ENCODE peak calls at places on chromosomes 2 and 18, in seven cellular contexts. A is ascending aorta, X is Panc1, N is body of pancreas, P is WERI-Rb-1, Y is endothelial cell, H is HFFc6. M is an unnamed sample.

GRCh38 chr2:74741651-74742050 is 87.6 kb downstream of the SEMA4F start:
- DNase-seq in A (no peak), X (no peak), N (no peak), P (peak), Y (no peak), H (no peak), M (no peak)

GRCh38 chr2:133837441-133838090 is 269.3 kb upstream of the NCKAP5 start:
- DNase-seq in A (peak), X (no peak), N (no peak), P (no peak), Y (no peak), H (peak), M (no peak)

GRCh38 chr2:120283649-120284048 is 31.0 kb downstream of the RALB start:
- DNase-seq in A (no peak), X (no peak), N (no peak), P (no peak), Y (no peak), H (no peak), M (no peak)

GRCh38 chr2:215812966-215813365 is 200.4 kb downstream of the MREG start:
- DNase-seq in A (no peak), X (no peak), N (no peak), P (no peak), Y (no peak), H (peak), M (no peak)

GRCh38 chr2:96970248-96970875 is 16.0 kb downstream of the FAM178B start:
- DNase-seq in A (no peak), X (no peak), N (peak), P (no peak), Y (no peak), H (no peak), M (no peak)

GRCh38 chr2:45839388-45840251 is 188.1 kb downstream of the PRKCE start:
- DNase-seq in A (no peak), X (no peak), N (no peak), P (no peak), Y (no peak), H (no peak), M (no peak)

GRCh38 chr18:934518-935123 is 29.9 kb downstream of the ADCYAP1 start:
- DNase-seq in A (no peak), X (no peak), N (no peak), P (no peak), Y (no peak), H (no peak), M (no peak)

GRCh38 chr18:7452331-7452730 is 114.8 kb upstream of the PTPRM start:
- DNase-seq in A (peak), X (no peak), N (peak), P (peak), Y (peak), H (peak), M (peak)

GRCh38 chr2:63741884-63742583 is 99.7 kb upstream of the UGP2 start:
- DNase-seq in A (no peak), X (no peak), N (no peak), P (no peak), Y (no peak), H (peak), M (no peak)

GRCh38 chr2:54999182-54999581 is 51.1 kb downstream of the RTN4 start:
- DNase-seq in A (no peak), X (no peak), N (no peak), P (no peak), Y (no peak), H (peak), M (no peak)

GRCh38 chr2:239260546-239261327 is 140.1 kb downstream of the HDAC4 start:
- DNase-seq in A (no peak), X (no peak), N (no peak), P (no peak), Y (no peak), H (no peak), M (no peak)

GRCh38 chr2:238157506-238158017 is 1.2 kb upstream of the ERFE start:
- DNase-seq in A (no peak), X (no peak), N (no peak), P (no peak), Y (no peak), H (no peak), M (no peak)

GRCh38 chr2:237125967-237126366 is 40.3 kb downstream of the COPS8 start:
- DNase-seq in A (no peak), X (no peak), N (no peak), P (no peak), Y (no peak), H (no peak), M (no peak)

GRCh38 chr2:133817680-133818566 is 249.7 kb upstream of the NCKAP5 start:
- DNase-seq in A (no peak), X (peak), N (no peak), P (no peak), Y (no peak), H (peak), M (no peak)

GRCh38 chr2:25844089-25844488 is 34.2 kb downstream of the ASXL2 start:
- DNase-seq in A (no peak), X (no peak), N (no peak), P (no peak), Y (no peak), H (peak), M (no peak)

GRCh38 chr18:11237484-11237883 is 88.1 kb upstream of the PIEZO2 start:
- DNase-seq in A (no peak), X (no peak), N (no peak), P (no peak), Y (no peak), H (no peak), M (no peak)

GRCh38 chr18:25921677-25922421 is 168.6 kb downstream of the SS18 start:
- DNase-seq in A (no peak), X (peak), N (peak), P (peak), Y (peak), H (peak), M (peak)

GRCh38 chr2:152715854-152716428 is 1.3 kb downstream of the PRPF40A start:
- DNase-seq in A (no peak), X (no peak), N (no peak), P (peak), Y (peak), H (peak), M (no peak)

GRCh38 chr2:203811491-203812221 is 55.9 kb upstream of the CTLA4 start:
- DNase-seq in A (peak), X (peak), N (peak), P (no peak), Y (no peak), H (peak), M (no peak)

GRCh38 chr2:237154050-237154638 is 68.5 kb downstream of the COPS8 start:
- DNase-seq in A (no peak), X (no peak), N (peak), P (peak), Y (peak), H (peak), M (no peak)

GRCh38 chr2:15307526-15307925 is 253.6 kb downstream of the NBAS start:
- DNase-seq in A (no peak), X (no peak), N (no peak), P (no peak), Y (no peak), H (no peak), M (no peak)

GRCh38 chr2:238129166-238130010 is 9.1 kb upstream of the KLHL30 start:
- DNase-seq in A (no peak), X (no peak), N (no peak), P (no peak), Y (no peak), H (no peak), M (no peak)

GRCh38 chr2:8574196-8575010 is 107.5 kb upstream of the ID2 start:
- DNase-seq in A (peak), X (no peak), N (peak), P (no peak), Y (no peak), H (no peak), M (no peak)
- TF ChIP-seq CTCF in A (no peak), X (no peak), N (no peak), P (no peak), Y (no peak), H (no peak), M (no peak)

DNA sequence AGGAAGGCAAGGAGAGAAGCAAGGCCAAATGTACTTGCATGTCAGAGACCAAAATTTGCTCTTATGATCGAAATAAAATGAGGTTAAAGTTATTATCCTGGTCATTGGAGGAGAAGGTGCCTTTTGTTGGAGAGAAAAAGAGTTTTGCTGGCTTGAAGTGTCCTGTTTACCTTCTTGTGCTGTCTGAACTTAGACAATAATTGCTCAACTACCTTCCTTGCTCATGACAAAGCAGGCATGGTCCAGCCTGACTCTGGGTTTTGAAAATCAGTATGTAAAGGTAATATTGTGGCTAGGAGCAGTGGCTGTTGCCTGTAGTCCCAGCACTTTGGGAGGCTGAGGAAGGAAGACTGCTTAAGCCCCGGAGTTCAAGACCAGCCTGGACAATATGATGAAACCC is 89.1 kb downstream of the MEIS1 start:
- DNase-seq in A (no peak), X (no peak), N (no peak), P (no peak), Y (no peak), H (no peak), M (no peak)
- TF ChIP-seq CTCF in A (no peak), X (no peak), N (no peak), P (no peak), Y (no peak), H (no peak), M (no peak)

GRCh38 chr18:76258209-76258608 is 236.8 kb downstream of the ZNF516 start:
- DNase-seq in A (no peak), X (no peak), N (no peak), P (no peak), Y (no peak), H (no peak), M (no peak)

GRCh38 chr18:76259012-76259568 is 236.0 kb downstream of the ZNF516 start:
- DNase-seq in A (no peak), X (no peak), N (no peak), P (no peak), Y (no peak), H (no peak), M (no peak)

GRCh38 chr18:76259726-76260125 is 235.3 kb downstream of the ZNF516 start:
- DNase-seq in A (no peak), X (no peak), N (no peak), P (no peak), Y (no peak), H (no peak), M (no peak)

GRCh38 chr18:76255070-76255683 is 239.9 kb downstream of the ZNF516 start:
- DNase-seq in A (no peak), X (no peak), N (no peak), P (no peak), Y (no peak), H (no peak), M (no peak)

DNA sequence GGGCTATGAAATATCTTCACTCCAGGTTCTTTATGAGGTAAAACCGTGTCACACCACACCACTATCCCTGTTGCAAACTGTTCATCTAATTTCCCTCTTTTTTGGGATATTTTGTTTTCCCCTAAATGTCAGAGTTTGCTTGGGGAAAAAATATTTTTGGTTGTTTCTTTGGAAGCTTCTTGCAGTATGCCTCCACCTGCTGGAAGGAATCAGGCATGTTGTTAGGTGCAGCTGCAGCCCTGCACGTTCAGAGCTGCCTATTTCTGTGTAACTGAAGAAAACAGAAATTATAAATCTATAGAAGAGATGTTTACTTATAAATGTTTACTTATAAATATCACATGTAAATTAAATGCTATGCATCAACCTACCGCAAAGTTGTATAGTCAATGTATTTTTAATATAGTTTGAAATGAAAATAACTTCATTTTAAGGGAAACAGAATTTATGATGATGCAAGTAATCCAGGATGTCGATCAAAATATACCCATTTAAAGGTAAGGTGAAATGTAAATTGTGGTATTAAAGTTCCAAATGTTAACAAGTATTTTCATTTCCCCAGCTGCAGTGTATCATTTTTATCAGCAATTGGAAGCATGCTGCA is 238.0 kb downstream of the ZNF516 start:
- DNase-seq in A (no peak), X (peak), N (peak), P (peak), Y (peak), H (peak), M (no peak)
- TF ChIP-seq CTCF in A (peak), X (peak), N (peak), P (peak), Y (peak), H (peak), M (peak)

GRCh38 chr2:9644603-9645002 is 13.8 kb upstream of the YWHAQ start:
- DNase-seq in A (no peak), X (no peak), N (peak), P (no peak), Y (no peak), H (no peak), M (no peak)
- TF ChIP-seq CTCF in A (no peak), X (no peak), N (no peak), P (no peak), Y (no peak), H (no peak), M (no peak)

GRCh38 chr2:43609304-43609883 is 13.6 kb upstream of the THADA start:
- DNase-seq in A (no peak), X (peak), N (peak), P (peak), Y (peak), H (peak), M (no peak)

GRCh38 chr2:43605851-43606250 is 10.0 kb upstream of the THADA start:
- DNase-seq in A (no peak), X (no peak), N (no peak), P (no peak), Y (no peak), H (no peak), M (no peak)

GRCh38 chr2:43610361-43610760 is 14.5 kb upstream of the THADA start:
- DNase-seq in A (no peak), X (no peak), N (no peak), P (no peak), Y (no peak), H (no peak), M (no peak)

GRCh38 chr2:43604674-43605073 is 8.8 kb upstream of the THADA start:
- DNase-seq in A (no peak), X (no peak), N (no peak), P (no peak), Y (no peak), H (no peak), M (no peak)

DNA sequence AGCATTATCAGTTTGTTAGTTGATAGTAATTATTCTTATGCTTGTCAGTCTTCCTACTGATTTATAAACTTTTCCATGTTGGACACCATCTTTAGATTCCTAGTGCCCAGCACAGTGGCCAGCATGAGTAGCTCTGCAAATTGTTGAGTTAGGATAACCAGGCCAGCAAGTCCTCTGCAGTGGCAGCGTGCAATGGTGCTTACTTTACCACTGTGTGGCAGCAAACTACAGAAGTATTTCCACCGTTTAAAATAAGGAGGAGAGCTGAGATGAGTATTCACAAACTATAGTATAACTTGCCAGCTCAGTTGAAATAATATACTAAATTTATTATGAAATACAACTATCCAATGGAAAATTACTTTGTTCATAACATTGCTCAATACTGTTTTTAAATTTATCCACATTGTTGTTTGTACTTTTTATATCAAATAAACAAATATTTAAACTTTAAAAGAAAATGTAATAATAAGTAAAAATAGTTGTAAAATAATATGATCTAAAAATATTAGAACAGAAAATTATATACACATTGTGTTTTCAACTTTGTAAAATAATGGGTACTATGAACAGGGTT is 9.3 kb upstream of the THADA start:
- DNase-seq in A (no peak), X (peak), N (peak), P (peak), Y (peak), H (peak), M (no peak)
- TF ChIP-seq CTCF in A (peak), X (peak), N (peak), P (peak), Y (peak), H (peak), M (peak)

DNA sequence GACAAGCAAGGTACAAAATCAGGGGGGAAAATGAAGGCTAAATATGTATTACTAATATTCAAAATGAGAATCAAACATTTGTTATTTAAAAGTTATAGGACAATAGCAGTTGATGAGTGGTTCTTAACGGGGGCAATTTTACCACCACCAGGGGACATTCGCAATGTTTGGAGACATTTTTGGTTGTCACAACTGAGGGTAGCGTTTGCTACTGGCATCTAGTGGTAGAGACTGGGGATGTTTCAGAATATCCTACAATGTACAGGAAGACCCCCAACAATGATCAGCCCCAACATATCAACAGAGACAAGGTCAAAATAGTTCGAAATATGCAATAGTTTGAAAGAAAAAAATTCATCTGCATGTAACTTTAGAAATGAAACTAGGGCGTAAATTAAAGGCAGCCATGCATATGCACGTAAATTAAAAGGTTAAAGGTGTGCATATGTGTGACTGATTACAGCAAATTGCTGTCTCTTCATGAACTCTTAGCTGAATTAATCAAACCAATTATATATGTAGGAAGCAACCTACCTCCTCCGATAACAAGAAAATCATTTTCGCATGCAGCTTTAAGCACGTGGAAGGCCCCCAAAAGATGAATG is 61.2 kb upstream of the CUL3 start:
- DNase-seq in A (no peak), X (peak), N (no peak), P (peak), Y (peak), H (peak), M (no peak)
- TF ChIP-seq CTCF in A (peak), X (peak), N (peak), P (peak), Y (peak), H (peak), M (peak)

DNA sequence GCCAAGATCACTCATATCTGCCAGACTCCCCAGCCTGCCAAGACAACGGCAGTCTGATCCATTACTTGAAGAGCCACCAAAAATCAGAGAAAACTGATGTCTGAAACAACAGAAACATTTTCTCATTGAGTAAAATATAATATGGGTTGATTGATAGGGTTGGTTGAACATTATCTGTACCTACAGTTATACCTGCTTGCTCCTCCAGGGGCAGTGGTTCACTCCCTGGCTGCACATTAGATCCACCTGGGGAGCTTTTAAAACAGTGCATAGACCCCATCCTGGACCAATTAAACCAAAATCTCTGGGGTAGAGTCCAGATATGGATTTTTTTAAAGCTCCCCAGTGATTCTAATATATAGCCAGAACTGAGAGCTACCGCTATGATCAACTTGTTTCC is 43.6 kb upstream of the SLC14A2 start:
- DNase-seq in A (no peak), X (no peak), N (no peak), P (no peak), Y (no peak), H (no peak), M (no peak)
- TF ChIP-seq CTCF in A (no peak), X (peak), N (no peak), P (peak), Y (peak), H (peak), M (no peak)

GRCh38 chr2:11321847-11322246 is 22.6 kb downstream of the ROCK2 start:
- DNase-seq in A (no peak), X (no peak), N (no peak), P (no peak), Y (no peak), H (no peak), M (no peak)

GRCh38 chr2:11315074-11315705 is 29.2 kb downstream of the ROCK2 start:
- DNase-seq in A (no peak), X (no peak), N (no peak), P (no peak), Y (no peak), H (no peak), M (no peak)

GRCh38 chr2:11325961-11326691 is 18.3 kb downstream of the ROCK2 start:
- DNase-seq in A (no peak), X (no peak), N (no peak), P (no peak), Y (no peak), H (no peak), M (no peak)

GRCh38 chr2:11319939-11320338 is 24.5 kb downstream of the ROCK2 start:
- DNase-seq in A (no peak), X (no peak), N (no peak), P (no peak), Y (no peak), H (peak), M (no peak)

GRCh38 chr2:11320698-11321492 is 23.5 kb downstream of the ROCK2 start:
- DNase-seq in A (no peak), X (no peak), N (no peak), P (no peak), Y (no peak), H (no peak), M (no peak)
- TF ChIP-seq CTCF in A (no peak), X (peak), N (no peak), P (peak), Y (no peak), H (peak), M (no peak)

DNA sequence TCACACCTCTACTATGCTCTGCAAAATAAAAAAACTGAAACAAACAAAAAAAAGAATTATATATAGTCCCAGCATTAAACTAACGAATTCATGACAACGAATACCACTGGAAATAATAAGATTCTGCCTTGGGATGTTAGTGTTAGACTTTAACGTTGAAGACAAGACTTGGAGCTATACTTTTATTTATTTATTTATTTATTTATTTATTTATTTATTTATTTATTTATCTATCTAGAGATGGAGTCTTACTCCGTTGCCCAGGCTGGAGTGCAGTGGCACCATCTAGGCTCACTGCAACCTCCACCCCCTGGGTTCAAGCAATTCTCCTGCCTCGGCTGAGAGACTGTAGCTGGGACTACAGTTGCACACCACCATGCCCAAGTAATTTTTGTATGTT is 27.2 kb upstream of the PAPOLG start:
- DNase-seq in A (no peak), X (no peak), N (no peak), P (no peak), Y (no peak), H (no peak), M (no peak)
- TF ChIP-seq CTCF in A (no peak), X (no peak), N (no peak), P (no peak), Y (no peak), H (no peak), M (no peak)